ENCODE peak calls at places on chromosomes 2 and 18, in eight cellular contexts. S, T, R, Y, G, Q, D and O are unnamed samples.

GRCh38 chr2:207258191-207258991 is 92.6 kb upstream of the KLF7 start:
- DNase-seq in S (peak; percentile 90), T (no peak), R (no peak), Y (peak; percentile 69), G (no peak), Q (no peak), D (peak; percentile 100), O (no peak)

GRCh38 chr2:41782306-41783158 is 265.3 kb upstream of the PKDCC start:
- DNase-seq in S (no peak), T (peak; percentile 26), R (peak; percentile 24), Y (no peak), G (peak; percentile 51), Q (no peak), D (no peak), O (peak; percentile 14)

GRCh38 chr2:56132138-56132537 is 51.7 kb upstream of the CCDC85A start:
- DNase-seq in S (no peak), T (no peak), R (peak; percentile 40), Y (no peak), G (no peak), Q (no peak), D (no peak), O (no peak)

GRCh38 chr18:13629841-13630747 is 96.3 kb downstream of the FAM210A start:
- DNase-seq in S (no peak), T (peak; percentile 74), R (peak; percentile 48), Y (no peak), G (peak; percentile 59), Q (no peak), D (no peak), O (peak; percentile 31)

GRCh38 chr2:175383286-175383685 is 201.8 kb upstream of the ATP5MC3 start:
- DNase-seq in S (no peak), T (no peak), R (no peak), Y (no peak), G (no peak), Q (no peak), D (no peak), O (no peak)

GRCh38 chr2:65045651-65046050 is 10.6 kb upstream of the CEP68 start:
- DNase-seq in S (no peak), T (no peak), R (no peak), Y (no peak), G (no peak), Q (no peak), D (no peak), O (no peak)

GRCh38 chr2:12539306-12539705 is 177.4 kb upstream of the TRIB2 start:
- DNase-seq in S (no peak), T (no peak), R (no peak), Y (no peak), G (no peak), Q (no peak), D (no peak), O (no peak)

GRCh38 chr2:149686136-149686535 is 98.6 kb upstream of the MMADHC start:
- DNase-seq in S (no peak), T (no peak), R (no peak), Y (no peak), G (no peak), Q (no peak), D (no peak), O (no peak)

GRCh38 chr2:225337183-225337582 is 62.3 kb upstream of the NYAP2 start:
- DNase-seq in S (no peak), T (no peak), R (no peak), Y (no peak), G (no peak), Q (no peak), D (peak; percentile 69), O (no peak)

GRCh38 chr2:210727549-210727948 is 171.2 kb downstream of the CPS1 start:
- DNase-seq in S (no peak), T (no peak), R (no peak), Y (no peak), G (no peak), Q (no peak), D (no peak), O (no peak)

GRCh38 chr2:233418761-233419625 is 64.7 kb downstream of the DGKD start:
- DNase-seq in S (peak; percentile 87), T (peak; percentile 85), R (peak; percentile 37), Y (peak; percentile 89), G (no peak), Q (peak; percentile 91), D (no peak), O (no peak)

GRCh38 chr2:884027-884748 is 66.5 kb upstream of the SNTG2 start:
- DNase-seq in S (no peak), T (no peak), R (no peak), Y (no peak), G (no peak), Q (no peak), D (no peak), O (no peak)

GRCh38 chr2:7007846-7008741 is 90.9 kb downstream of the RNF144A start:
- DNase-seq in S (peak; percentile 84), T (no peak), R (no peak), Y (peak; percentile 95), G (no peak), Q (peak; percentile 90), D (no peak), O (no peak)

GRCh38 chr2:31430439-31431165 is 16.1 kb upstream of the XDH start:
- DNase-seq in S (no peak), T (no peak), R (no peak), Y (no peak), G (no peak), Q (no peak), D (no peak), O (no peak)

GRCh38 chr2:157158111-157158510 is 99.4 kb upstream of the GALNT5 start:
- DNase-seq in S (no peak), T (no peak), R (no peak), Y (no peak), G (no peak), Q (no peak), D (no peak), O (no peak)

GRCh38 chr2:106020821-106021316 is 173.2 kb downstream of the UXS1 start:
- DNase-seq in S (no peak), T (no peak), R (no peak), Y (no peak), G (no peak), Q (no peak), D (no peak), O (no peak)

GRCh38 chr2:73886357-73886756 is 6.5 kb upstream of the ACTG2 start:
- DNase-seq in S (no peak), T (peak; percentile 90), R (no peak), Y (no peak), G (no peak), Q (no peak), D (no peak), O (no peak)

GRCh38 chr2:165627463-165627862 is 158.0 kb downstream of the CSRNP3 start:
- DNase-seq in S (no peak), T (no peak), R (no peak), Y (no peak), G (no peak), Q (no peak), D (no peak), O (no peak)

GRCh38 chr2:76391663-76392062 is 680.9 kb upstream of the GCFC2 start:
- DNase-seq in S (no peak), T (no peak), R (no peak), Y (no peak), G (no peak), Q (no peak), D (no peak), O (no peak)

GRCh38 chr2:218813771-218814460 is 17.7 kb downstream of the PRKAG3 start:
- DNase-seq in S (no peak), T (no peak), R (no peak), Y (no peak), G (no peak), Q (no peak), D (no peak), O (no peak)

GRCh38 chr2:98436734-98437133 is 7.9 kb upstream of the INPP4A start:
- DNase-seq in S (no peak), T (no peak), R (no peak), Y (no peak), G (no peak), Q (no peak), D (no peak), O (no peak)

GRCh38 chr18:58615150-58616132 is 13.4 kb downstream of the ALPK2 start:
- DNase-seq in S (no peak), T (peak; percentile 89), R (no peak), Y (no peak), G (no peak), Q (no peak), D (no peak), O (no peak)

GRCh38 chr2:10331033-10331701 is 28.5 kb downstream of the HPCAL1 start:
- DNase-seq in S (no peak), T (peak; percentile 92), R (peak; percentile 39), Y (peak; percentile 80), G (no peak), Q (peak; percentile 94), D (no peak), O (no peak)

DNA sequence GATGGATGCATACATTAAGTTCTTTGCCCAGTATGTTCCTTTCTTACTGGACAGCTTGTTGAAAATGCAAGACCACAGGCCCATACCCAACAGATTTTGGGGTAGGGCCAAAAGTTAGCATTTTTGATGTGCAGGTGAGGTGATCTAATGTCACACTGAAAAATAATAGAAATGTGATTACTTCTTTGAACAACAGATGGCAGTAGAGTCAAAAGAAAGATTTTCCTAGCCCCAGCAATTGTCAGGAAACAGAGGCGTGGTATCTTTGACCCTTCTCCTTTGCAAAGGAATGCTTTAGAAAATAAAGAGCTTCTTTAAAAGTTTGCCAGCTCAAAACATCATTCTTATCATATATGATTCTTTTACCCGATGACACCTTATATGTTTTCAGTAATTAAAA is 343.6 kb upstream of the SYT4 start:
- DNase-seq in S (no peak), T (no peak), R (no peak), Y (no peak), G (no peak), Q (no peak), D (no peak), O (no peak)
- TF ChIP-seq CTCF in S (no peak), T (no peak), R (peak; percentile 43), Y (peak; percentile 61), G (peak; percentile 70), Q (peak; percentile 49), D (peak; percentile 43), O (peak; percentile 76)

DNA sequence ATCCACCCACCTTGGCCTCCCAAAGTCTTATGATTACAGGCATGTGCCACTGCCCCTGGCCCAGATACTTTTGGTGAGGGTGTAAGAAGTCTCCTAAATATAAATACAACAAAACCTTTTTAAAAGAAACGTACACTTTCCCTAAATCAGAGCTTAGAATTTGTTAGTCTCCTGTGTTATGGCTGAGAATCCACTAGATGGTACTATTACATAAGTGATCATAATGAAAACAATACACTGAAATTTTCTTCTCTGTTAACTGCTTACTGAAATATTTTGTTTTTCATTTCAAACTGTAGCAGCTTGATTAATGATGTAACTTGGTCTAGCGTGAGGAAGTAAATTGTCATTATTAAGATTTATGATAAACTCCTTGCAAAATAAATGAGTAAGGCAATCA is 74.8 kb upstream of the FAM98A start:
- DNase-seq in S (no peak), T (no peak), R (peak; percentile 13), Y (no peak), G (no peak), Q (no peak), D (no peak), O (no peak)
- TF ChIP-seq CTCF in S (no peak), T (no peak), R (peak; percentile 60), Y (peak; percentile 40), G (peak; percentile 25), Q (peak; percentile 42), D (peak; percentile 46), O (peak; percentile 65)

GRCh38 chr2:68185541-68186164 is 28.0 kb downstream of the PNO1 start:
- DNase-seq in S (no peak), T (peak; percentile 75), R (peak; percentile 62), Y (peak; percentile 69), G (peak; percentile 66), Q (no peak), D (no peak), O (peak; percentile 20)
- TF ChIP-seq CTCF in S (no peak), T (peak; percentile 88), R (peak; percentile 88), Y (peak; percentile 44), G (peak; percentile 84), Q (peak; percentile 54), D (peak; percentile 62), O (peak; percentile 76)

GRCh38 chr2:179893616-179894015 is 32.2 kb upstream of the ZNF385B start:
- DNase-seq in S (no peak), T (no peak), R (no peak), Y (no peak), G (no peak), Q (no peak), D (no peak), O (no peak)
- TF ChIP-seq CTCF in S (no peak), T (no peak), R (no peak), Y (no peak), G (no peak), Q (no peak), D (no peak), O (no peak)